ENCODE peak calls at places on chromosomes 16 and 17, in four cellular contexts. S is chondrocyte, J is psoas muscle, Y is mesothelial cell of epicardium. H is an unnamed sample.

GRCh38 chr17:50049636-50050035 is 6.3 kb upstream of the ITGA3 start:
- DNase-seq in S (peak; percentile 50), J (no peak), Y (no peak), H (no peak)

GRCh38 chr17:77670125-77670524 is 288.4 kb upstream of the TNRC6C start:
- DNase-seq in S (no peak), J (no peak), Y (no peak), H (no peak)

GRCh38 chr16:55126456-55126855 is 195.8 kb downstream of the IRX5 start:
- DNase-seq in S (no peak), J (no peak), Y (no peak), H (no peak)

GRCh38 chr16:76207270-76207669 is 69.9 kb upstream of the CNTNAP4 start:
- DNase-seq in S (no peak), J (no peak), Y (no peak), H (no peak)

GRCh38 chr17:41178843-41179616 is 1.0 kb upstream of the KRTAP4-2 start:
- DNase-seq in S (no peak), J (no peak), Y (no peak), H (no peak)

GRCh38 chr17:20935740-20936139 is 107.1 kb downstream of the USP22 start:
- DNase-seq in S (no peak), J (no peak), Y (no peak), H (no peak)

GRCh38 chr17:69246726-69247375 is 18.2 kb upstream of the ABCA10 start:
- DNase-seq in S (no peak), J (no peak), Y (no peak), H (no peak)

GRCh38 chr17:61555127-61555531 is 35.9 kb downstream of the NACA2 start:
- DNase-seq in S (no peak), J (no peak), Y (no peak), H (no peak)

GRCh38 chr17:2751482-2751881 is 2.0 kb upstream of the CCDC92B start:
- DNase-seq in S (no peak), J (no peak), Y (no peak), H (no peak)

GRCh38 chr17:70378005-70378404 is 208.7 kb downstream of the KCNJ2 start:
- DNase-seq in S (no peak), J (no peak), Y (no peak), H (no peak)

GRCh38 chr16:88647178-88648070 is 3.4 kb downstream of the CYBA start:
- DNase-seq in S (no peak), J (no peak), Y (no peak), H (no peak)

GRCh38 chr16:15653227-15653626 is 3.2 kb downstream of the NDE1 start:
- DNase-seq in S (no peak), J (no peak), Y (no peak), H (no peak)

GRCh38 chr16:12754824-12755543 is 48.7 kb downstream of the CPPED1 start:
- DNase-seq in S (no peak), J (no peak), Y (no peak), H (no peak)

GRCh38 chr17:64128787-64129514 is 993 bp downstream of the ERN1 start:
- DNase-seq in S (no peak), J (peak; percentile 32), Y (no peak), H (no peak)

GRCh38 chr16:29656688-29657523 is 6.1 kb upstream of the SPN start:
- DNase-seq in S (no peak), J (no peak), Y (no peak), H (no peak)

GRCh38 chr17:7336240-7337175 is at the start of gene ACAP1:
- DNase-seq in S (no peak), J (no peak), Y (no peak), H (no peak)

GRCh38 chr17:3973498-3974137 is 9.4 kb upstream of the ATP2A3 start:
- DNase-seq in S (peak; percentile 62), J (no peak), Y (no peak), H (no peak)

GRCh38 chr17:77779711-77780539 is 178.6 kb upstream of the TNRC6C start:
- DNase-seq in S (no peak), J (peak; percentile 42), Y (no peak), H (no peak)

GRCh38 chr17:71304498-71305158 is 816.2 kb upstream of the SOX9 start:
- DNase-seq in S (no peak), J (no peak), Y (no peak), H (no peak)

GRCh38 chr16:25020112-25020591 is 5.0 kb upstream of the ARHGAP17 start:
- DNase-seq in S (no peak), J (no peak), Y (no peak), H (no peak)

GRCh38 chr17:31754239-31754945 is 104.7 kb downstream of the COPRS start:
- DNase-seq in S (no peak), J (no peak), Y (no peak), H (no peak)

GRCh38 chr17:40364121-40364861 is at the start of gene GJD3:
- DNase-seq in S (peak; percentile 72), J (no peak), Y (no peak), H (no peak)

GRCh38 chr16:55055262-55055661 is 124.6 kb downstream of the IRX5 start:
- DNase-seq in S (no peak), J (no peak), Y (no peak), H (no peak)

GRCh38 chr16:74297296-74297665 is 667 bp downstream of the PSMD7 start:
- DNase-seq in S (no peak), J (peak; percentile 19), Y (no peak), H (no peak)

GRCh38 chr17:56715613-56716357 is 117.9 kb downstream of the C17orf67 start:
- DNase-seq in S (no peak), J (peak; percentile 77), Y (peak; percentile 67), H (peak; percentile 81)

GRCh38 chr16:28596840-28597691 is at the start of gene SULT1A2:
- DNase-seq in S (peak; percentile 56), J (no peak), Y (no peak), H (no peak)

GRCh38 chr17:13297198-13297597 is 279.4 kb upstream of the ELAC2 start:
- DNase-seq in S (no peak), J (no peak), Y (no peak), H (no peak)

GRCh38 chr17:9828296-9829059 is 2.8 kb downstream of the GLP2R start:
- DNase-seq in S (no peak), J (no peak), Y (no peak), H (no peak)

GRCh38 chr16:60744198-60744597 is 1292.0 kb downstream of the CDH8 start:
- DNase-seq in S (no peak), J (no peak), Y (no peak), H (no peak)

GRCh38 chr16:3819741-3820724 is 60.5 kb downstream of the CREBBP start:
- DNase-seq in S (no peak), J (no peak), Y (no peak), H (no peak)

GRCh38 chr16:3520398-3520797 is 19.6 kb downstream of the CLUAP1 start:
- DNase-seq in S (no peak), J (no peak), Y (no peak), H (no peak)

GRCh38 chr17:12055889-12056288 is 35.2 kb downstream of the MAP2K4 start:
- DNase-seq in S (no peak), J (no peak), Y (no peak), H (no peak)
- TF ChIP-seq CTCF in S (no peak), J (no peak), Y (no peak), H (no peak)

GRCh38 chr16:58733671-58734458 is at the start of gene GOT2:
- DNase-seq in S (peak; percentile 94), J (peak; percentile 81), Y (peak; percentile 56), H (peak; percentile 82)
- TF ChIP-seq CTCF in S (peak; percentile 92), J (peak; percentile 86), Y (no peak), H (peak; percentile 91)

DNA sequence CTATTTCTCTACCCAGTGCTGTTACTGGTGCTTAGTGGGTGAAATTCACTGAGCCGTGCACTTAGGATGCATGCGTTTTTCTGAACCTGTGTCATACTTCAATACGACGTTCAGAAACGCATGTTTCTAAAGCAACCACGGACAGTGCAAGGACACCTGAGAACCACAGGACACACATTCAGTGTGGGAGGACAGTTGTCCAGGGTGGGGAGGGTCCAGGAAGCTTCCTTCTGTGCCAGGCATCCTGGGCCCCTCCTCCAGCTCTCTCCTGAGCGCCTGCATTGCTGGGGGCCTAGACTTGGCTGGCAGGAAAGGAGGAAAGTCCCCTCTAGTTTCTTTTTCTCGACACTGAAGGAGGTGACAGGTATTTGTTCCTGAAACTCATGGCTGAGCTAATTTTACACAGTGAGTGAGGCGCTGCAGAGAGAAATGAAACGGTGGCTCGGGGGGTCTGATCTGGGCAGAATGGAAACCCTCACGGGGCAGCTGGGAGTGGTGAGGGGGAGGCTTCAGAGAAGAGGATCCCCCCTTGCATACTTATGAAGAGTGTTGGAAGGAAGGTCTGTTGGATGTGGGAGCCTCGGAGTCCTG is 89.9 kb downstream of the IRF8 start:
- DNase-seq in S (no peak), J (no peak), Y (no peak), H (no peak)
- TF ChIP-seq CTCF in S (no peak), J (no peak), Y (no peak), H (no peak)

GRCh38 chr16:86762035-86762550 is 183.7 kb downstream of the FOXL1 start:
- DNase-seq in S (no peak), J (no peak), Y (no peak), H (no peak)

GRCh38 chr16:86758932-86759331 is 180.6 kb downstream of the FOXL1 start:
- DNase-seq in S (no peak), J (no peak), Y (no peak), H (no peak)

GRCh38 chr16:86764551-86764950 is 186.2 kb downstream of the FOXL1 start:
- DNase-seq in S (no peak), J (no peak), Y (no peak), H (no peak)

GRCh38 chr16:86763819-86764218 is 185.5 kb downstream of the FOXL1 start:
- DNase-seq in S (no peak), J (no peak), Y (no peak), H (no peak)

DNA sequence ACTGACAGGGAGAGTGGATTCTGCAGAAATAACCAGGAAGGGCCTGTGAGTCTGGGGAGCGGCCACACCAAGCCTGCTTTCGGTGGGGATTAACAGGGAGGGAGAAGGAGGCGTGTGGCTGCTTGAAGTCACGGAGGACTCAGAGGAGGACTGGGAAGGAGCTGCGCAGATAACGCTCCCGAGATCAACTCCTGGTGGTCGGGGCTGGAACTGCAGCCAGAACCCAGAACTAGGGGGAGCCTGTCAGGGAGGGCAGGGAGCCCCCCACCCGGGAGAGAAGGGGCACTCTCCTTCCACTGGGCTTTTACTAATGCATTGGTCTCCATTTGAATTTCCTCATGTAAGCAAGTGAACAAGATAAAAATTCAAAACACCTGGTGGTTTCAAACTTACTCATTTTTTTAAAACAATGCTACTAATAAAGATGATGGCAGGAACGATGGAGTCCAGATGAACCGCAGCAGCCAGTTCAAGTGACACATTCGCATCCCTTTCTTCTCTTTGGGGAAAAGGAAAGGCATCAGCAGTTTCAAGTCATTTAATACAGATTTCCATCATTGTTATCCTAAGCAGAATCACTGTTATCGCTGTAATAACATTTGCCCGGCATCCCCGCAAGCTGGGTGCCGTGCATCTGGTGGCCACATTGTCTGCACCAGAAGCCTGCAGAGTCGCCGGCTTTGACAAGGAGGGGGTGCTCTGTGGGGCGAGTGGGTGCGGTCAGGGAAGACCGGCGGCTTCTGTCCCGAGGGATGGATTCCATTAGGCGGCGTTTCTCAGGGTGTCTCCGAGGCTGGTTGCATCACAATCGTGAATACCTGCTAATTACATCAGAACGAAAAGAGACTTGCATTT is 183.0 kb downstream of the FOXL1 start:
- DNase-seq in S (no peak), J (peak; percentile 47), Y (peak; percentile 53), H (peak; percentile 78)
- TF ChIP-seq CTCF in S (peak; percentile 88), J (peak; percentile 66), Y (peak; percentile 97), H (peak; percentile 74)

GRCh38 chr17:43428524-43428923 is 29.7 kb downstream of the ARL4D start:
- DNase-seq in S (no peak), J (no peak), Y (no peak), H (no peak)
- TF ChIP-seq CTCF in S (peak; percentile 67), J (no peak), Y (no peak), H (peak; percentile 30)

H was measured in neural crest cell.